ENCODE peak calls at places on chromosomes 6 and 20, in five cellular contexts. A, J, K, P and E are unnamed samples. For H3K4me1 and H3K36me3, the result is how much of the 10 kb centered on the place peaks cover.

GRCh38 chr6:25485820-25486559 is 166.0 kb upstream of the SCGN start:
- DNase-seq in K (no peak), A (peak), P (peak), J (peak), E (no peak)

GRCh38 chr20:53959849-53960585 is 110.4 kb downstream of the BCAS1 start:
- DNase-seq in A (no peak), P (no peak), J (no peak), K (no peak), E (no peak)

GRCh38 chr6:158487495-158487894 is 72.4 kb upstream of the TMEM181 start:
- DNase-seq in J (no peak), P (no peak), A (no peak), K (no peak), E (no peak)

GRCh38 chr6:33915134-33915533 is 111.3 kb upstream of the MLN start:
- DNase-seq in J (no peak), K (no peak), P (no peak), A (no peak), E (peak)

GRCh38 chr6:131861356-131861755 is 53.5 kb downstream of the ENPP1 start:
- DNase-seq in P (no peak), K (no peak), J (no peak), A (no peak), E (no peak)

GRCh38 chr6:89582669-89583325 is 55.8 kb downstream of the LYRM2 start:
- DNase-seq in A (no peak), K (no peak), P (no peak), J (no peak), E (no peak)

GRCh38 chr20:11193241-11193640 is 519.4 kb upstream of the JAG1 start:
- DNase-seq in P (no peak), K (no peak), J (no peak), A (no peak), E (no peak)

GRCh38 chr20:1671891-1672669 is 14.5 kb upstream of the SIRPG start:
- DNase-seq in P (no peak), J (no peak), A (no peak), K (no peak), E (no peak)

GRCh38 chr20:46179811-46180326 is 61.8 kb downstream of the CD40 start:
- DNase-seq in P (no peak), A (no peak), J (peak), K (no peak), E (no peak)

GRCh38 chr6:44386929-44387345 is 569 bp upstream of the CDC5L start:
- DNase-seq in J (no peak), A (no peak), K (no peak), P (no peak), E (no peak)

GRCh38 chr6:56927538-56928453 is 27.1 kb upstream of the BEND6 start:
- DNase-seq in J (no peak), K (no peak), P (no peak), A (no peak), E (no peak)

GRCh38 chr20:54140927-54141566 is 32.7 kb downstream of the CYP24A1 start:
- DNase-seq in J (no peak), P (no peak), A (no peak), K (no peak), E (no peak)

GRCh38 chr20:5945963-5946362 is 4.4 kb downstream of the TRMT6 start:
- DNase-seq in K (no peak), A (no peak), J (no peak), P (no peak), E (no peak)

GRCh38 chr6:51934098-51934497 is 153.3 kb downstream of the PKHD1 start:
- DNase-seq in K (no peak), P (no peak), J (no peak), A (no peak), E (no peak)

GRCh38 chr6:11007715-11008608 is 36.1 kb downstream of the ELOVL2 start:
- DNase-seq in K (no peak), P (no peak), A (no peak), J (no peak), E (no peak)

GRCh38 chr20:44702776-44703175 is 12.4 kb upstream of the CCN5 start:
- DNase-seq in J (no peak), K (no peak), A (no peak), P (peak), E (peak)

GRCh38 chr6:46606318-46606717 is 46.3 kb downstream of the CYP39A1 start:
- DNase-seq in K (no peak), J (peak), P (no peak), A (no peak), E (no peak)

GRCh38 chr20:3046677-3047462 is 1.0 kb downstream of the MRPS26 start:
- DNase-seq in P (no peak), J (no peak), K (no peak), A (no peak), E (peak)

GRCh38 chr6:44590471-44590870 is 203.0 kb downstream of the CDC5L start:
- DNase-seq in J (no peak), P (no peak), K (no peak), A (no peak), E (no peak)

GRCh38 chr6:15292721-15293302 is 46.9 kb downstream of the JARID2 start:
- DNase-seq in J (no peak), K (no peak), P (no peak), A (no peak), E (no peak)

GRCh38 chr20:41371361-41371760 is 4.7 kb upstream of the EMILIN3 start:
- DNase-seq in P (no peak), J (no peak), K (no peak), A (no peak), E (no peak)

GRCh38 chr20:64050261-64051032 is 1.0 kb upstream of the SOX18 start:
- DNase-seq in K (no peak), A (no peak), J (no peak), P (no peak), E (no peak)

GRCh38 chr6:108914235-108915022 is 66.2 kb downstream of the ARMC2 start:
- DNase-seq in J (no peak), K (peak), P (no peak), A (peak), E (no peak)

GRCh38 chr6:110337481-110337880 is 20.7 kb downstream of the METTL24 start:
- DNase-seq in A (no peak), K (no peak), P (no peak), J (no peak), E (no peak)

GRCh38 chr20:33434434-33434833 is 9.1 kb downstream of the SNTA1 start:
- DNase-seq in P (no peak), K (no peak), J (no peak), A (no peak), E (no peak)

GRCh38 chr20:21767739-21768223 is 62.3 kb downstream of the PAX1 start:
- DNase-seq in A (peak), K (no peak), P (no peak), J (peak), E (no peak)

GRCh38 chr6:17884501-17885039 is 102.9 kb downstream of the KIF13A start:
- DNase-seq in J (no peak), K (no peak), P (no peak), A (no peak), E (no peak)

GRCh38 chr6:40417031-40417430 is 170.1 kb downstream of the LRFN2 start:
- DNase-seq in P (peak), J (no peak), A (no peak), K (no peak), E (no peak)

GRCh38 chr6:152206072-152206818 is 398.8 kb downstream of the ESR1 start:
- DNase-seq in K (no peak), A (peak), J (peak), P (peak), E (peak)

GRCh38 chr6:138434915-138435314 is 30.9 kb downstream of the HEBP2 start:
- DNase-seq in J (no peak), P (no peak), K (no peak), A (no peak), E (no peak)

GRCh38 chr6:168865-169455 is 123.3 kb upstream of the DUSP22 start:
- DNase-seq in P (no peak), J (peak), A (no peak), K (no peak), E (no peak)

GRCh38 chr6:159761135-159761872 is 541 bp upstream of the ACAT2 start:
- DNase-seq in A (peak), P (peak), K (peak), J (peak), E (peak)

GRCh38 chr6:158560787-158561246 is 926 bp downstream of the TMEM181 start:
- DNase-seq in K (no peak), P (no peak), J (peak), A (no peak), E (no peak)

GRCh38 chr6:143575440-143575839 is 63.9 kb upstream of the FUCA2 start:
- DNase-seq in P (no peak), A (no peak), J (peak), K (peak), E (no peak)

GRCh38 chr6:43125119-43125518 is 46.0 kb upstream of the SRF start:
- DNase-seq in P (no peak), A (no peak), K (no peak), J (peak), E (peak)

GRCh38 chr20:19583532-19584175 is 174.4 kb upstream of the RIN2 start:
- DNase-seq in K (peak), A (peak), J (peak), P (peak), E (no peak)

GRCh38 chr6:34529665-34530327 is 26.3 kb downstream of the SPDEF start:
- DNase-seq in J (no peak), P (no peak), A (peak), K (no peak), E (peak)

DNA sequence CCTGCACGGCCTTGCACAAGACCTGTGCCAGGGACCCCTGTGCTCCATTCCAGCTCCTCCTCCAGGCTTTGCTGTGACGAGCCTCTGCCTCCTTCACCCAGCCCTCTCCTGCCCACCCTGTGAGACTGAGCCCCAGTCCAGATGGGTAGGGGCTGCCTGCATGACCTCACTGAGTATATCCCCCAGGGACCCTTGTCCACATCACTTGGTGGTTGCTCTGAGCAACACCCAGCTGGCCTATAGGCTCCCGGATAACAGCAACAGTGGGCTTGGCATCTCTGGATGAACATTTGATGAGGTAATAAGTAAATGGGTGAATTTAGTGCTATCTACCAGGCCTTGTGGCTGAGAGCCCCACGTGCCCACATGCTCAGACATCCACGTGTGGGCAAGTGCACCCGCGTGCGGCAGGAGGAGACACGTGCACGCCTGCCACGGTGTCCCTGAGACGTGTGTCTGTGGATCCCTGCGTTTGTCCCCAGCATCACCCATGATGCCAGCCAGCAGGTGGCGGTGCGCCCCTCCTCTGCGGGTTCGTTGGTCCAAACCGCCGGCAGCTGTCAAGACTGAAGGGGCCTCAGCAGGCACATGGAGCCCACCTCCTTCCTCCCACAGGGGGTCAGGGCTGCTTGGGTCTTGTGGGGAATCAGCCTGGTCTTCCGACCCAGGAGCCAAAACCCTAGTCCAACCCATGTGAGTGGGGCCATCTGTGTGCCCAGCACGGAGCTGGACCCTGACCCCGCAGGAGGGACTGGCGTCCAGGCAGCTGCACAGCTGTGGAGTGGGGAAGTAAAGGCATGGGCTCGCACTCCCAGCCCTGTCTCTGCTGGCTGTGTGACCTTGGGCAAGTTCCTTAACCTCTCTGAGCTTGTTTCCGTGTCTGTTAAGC is 45.9 kb downstream of the FGD2 start:
- DNase-seq in J (peak), A (peak), K (peak), P (peak), E (peak)
- H3K4me1 ChIP-seq in J (under half), A (under half), K (half or more), P (under half), E (under half)

GRCh38 chr6:7086488-7086887 is 21.3 kb upstream of the RREB1 start:
- DNase-seq in K (no peak), A (no peak), P (no peak), J (no peak), E (no peak)
- TF ChIP-seq CTCF in K (no peak), A (no peak), P (peak), J (peak), E (no peak)

GRCh38 chr6:169239181-169239580 is 14.5 kb downstream of the THBS2 start:
- DNase-seq in J (no peak), A (no peak), P (no peak), K (no peak), E (no peak)

GRCh38 chr6:169236545-169236944 is 17.1 kb downstream of the THBS2 start:
- DNase-seq in K (no peak), J (no peak), P (no peak), A (no peak), E (no peak)

GRCh38 chr6:169238766-169239165 is 14.9 kb downstream of the THBS2 start:
- DNase-seq in A (no peak), J (no peak), K (no peak), P (no peak), E (no peak)

GRCh38 chr6:169236988-169237387 is 16.7 kb downstream of the THBS2 start:
- DNase-seq in J (no peak), K (no peak), A (no peak), P (no peak), E (no peak)

DNA sequence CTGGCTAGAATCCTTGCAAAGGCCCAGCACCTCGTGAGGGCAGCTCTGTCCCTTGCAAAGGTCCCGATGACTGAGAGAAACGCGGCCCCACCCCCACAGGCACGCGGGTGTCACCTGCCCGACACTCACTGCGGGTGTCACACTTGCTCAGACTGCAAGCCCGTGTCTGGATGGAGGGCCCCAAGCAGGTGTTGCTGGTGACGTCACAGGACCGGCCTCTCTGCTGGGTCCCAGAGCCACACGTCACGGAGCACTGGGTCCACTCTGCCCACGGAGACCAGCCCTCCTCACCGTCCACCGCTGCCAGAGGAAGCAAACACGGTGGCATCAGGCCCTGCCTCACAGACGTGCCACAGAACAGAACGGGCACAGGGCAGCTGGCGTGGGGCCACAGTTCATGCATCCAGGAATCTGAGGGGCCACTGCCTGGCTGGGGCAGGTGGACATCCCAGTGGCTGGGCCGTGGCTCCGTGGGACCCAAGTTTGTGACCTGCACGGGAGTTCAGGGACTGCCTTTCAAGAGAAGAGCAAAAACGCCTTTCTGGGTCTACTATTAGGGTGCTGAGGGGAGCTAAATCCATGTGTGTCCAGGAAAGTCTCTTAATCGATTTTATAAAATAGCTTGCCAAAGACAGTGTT is 16.0 kb downstream of the THBS2 start:
- DNase-seq in P (no peak), A (no peak), K (no peak), J (no peak), E (no peak)
- H3K36me3 ChIP-seq in P (under half), A (under half), K (under half), J (under half), E (under half)

DNA sequence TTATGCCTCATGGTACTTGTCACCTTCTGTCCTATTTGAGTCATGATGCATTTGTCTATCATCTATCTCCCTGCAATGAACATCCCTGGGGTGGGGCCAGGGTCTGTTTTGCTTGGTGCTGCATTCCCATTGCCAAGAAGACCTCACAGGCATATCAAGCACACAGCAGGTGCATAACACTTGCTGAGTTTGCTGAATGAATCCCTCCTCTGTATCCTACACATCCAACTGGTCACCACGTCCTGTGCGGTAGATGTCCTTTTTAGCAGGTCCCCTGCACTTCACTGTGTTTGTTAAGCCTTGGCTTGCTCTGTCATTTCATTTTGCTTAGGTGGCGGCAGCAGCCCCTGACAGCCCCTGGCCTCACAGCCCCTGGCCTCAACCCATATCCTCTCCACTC is 214.8 kb upstream of the RNF24 start:
- DNase-seq in P (no peak), A (no peak), K (no peak), J (no peak), E (no peak)
- H3K4me1 ChIP-seq in P (under half), A (under half), K (under half), J (under half), E (under half)

GRCh38 chr6:12158686-12159415 is 131.3 kb upstream of the EDN1 start:
- DNase-seq in K (no peak), A (no peak), P (no peak), J (no peak), E (no peak)
- TF ChIP-seq CTCF in K (no peak), A (no peak), P (no peak), J (no peak), E (no peak)

DNA sequence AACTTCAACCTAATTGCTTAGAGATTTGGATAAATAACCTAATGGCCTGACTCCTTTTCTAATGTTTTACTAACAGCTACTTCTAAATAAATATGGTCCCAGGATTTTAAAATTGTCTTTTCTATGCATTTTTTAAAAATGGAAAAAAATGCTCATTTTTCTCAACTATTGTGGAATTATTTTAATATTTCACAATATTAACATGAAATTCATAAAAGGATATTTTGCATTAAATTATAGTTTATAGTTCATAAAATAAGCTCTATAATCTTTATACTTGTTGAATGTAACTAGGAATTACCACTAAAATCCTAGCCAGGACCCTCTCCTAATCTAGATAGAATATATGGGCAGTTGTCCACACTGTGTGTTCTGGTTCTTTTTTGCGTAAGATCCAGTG is 37.3 kb downstream of the TBPL1 start:
- DNase-seq in P (no peak), A (no peak), K (no peak), J (no peak), E (no peak)
- H3K36me3 ChIP-seq in P (half or more), A (under half), K (under half), J (under half), E (under half)

GRCh38 chr6:53244958-53245357 is 96.3 kb upstream of the GCM1 start:
- DNase-seq in P (no peak), A (no peak), J (no peak), K (no peak), E (peak)
- H3K4me1 ChIP-seq in P (under half), A (under half), J (under half), K (under half), E (under half)

GRCh38 chr6:141914646-141915045 is 218.1 kb upstream of the GJE1 start:
- DNase-seq in K (no peak), A (no peak), P (no peak), J (no peak), E (no peak)
- TF ChIP-seq CTCF in K (no peak), A (no peak), P (no peak), J (no peak), E (no peak)

DNA sequence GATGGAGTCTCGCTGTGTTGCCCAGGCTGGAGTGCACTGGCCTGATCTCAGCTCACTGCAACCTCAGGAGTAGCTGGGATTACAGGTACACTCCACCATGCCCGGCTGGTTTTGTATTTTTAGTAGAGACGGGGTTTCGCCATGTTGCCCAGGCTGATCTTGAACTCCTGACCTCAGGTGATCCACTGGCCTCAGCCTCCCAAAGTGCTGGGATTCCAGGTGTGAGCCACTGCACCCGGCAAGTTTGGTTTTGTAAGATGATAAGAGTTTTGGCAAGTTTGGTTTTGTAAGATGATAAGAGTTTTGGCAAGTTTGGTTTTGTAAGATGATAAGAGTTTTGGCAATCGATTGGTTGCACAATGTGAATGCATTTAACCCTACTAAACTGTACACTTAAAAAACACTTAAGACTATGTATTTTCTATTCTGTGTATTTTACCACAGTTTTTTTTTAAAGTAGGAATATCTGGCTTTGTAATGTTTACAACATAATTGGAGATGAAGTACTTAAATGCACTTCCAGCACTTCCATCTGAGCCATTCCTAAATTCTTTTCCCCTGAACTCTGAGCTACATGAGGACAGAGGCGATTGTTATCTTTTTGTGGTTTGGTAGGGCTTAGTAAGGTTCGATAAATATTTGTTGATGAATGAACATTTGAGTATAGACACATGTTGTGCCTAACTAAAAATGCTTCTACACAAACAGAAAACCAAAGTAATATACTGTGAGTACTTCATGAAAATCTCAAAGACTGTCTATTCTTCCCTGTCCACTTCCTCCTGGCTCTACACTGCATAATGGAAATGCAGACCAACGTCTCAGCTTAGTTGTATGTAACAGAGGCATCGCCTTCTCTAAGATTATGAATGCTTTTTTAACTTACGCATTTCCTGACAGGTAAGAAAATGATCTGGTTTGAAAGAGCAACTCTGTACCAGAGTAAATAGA is 18.8 kb downstream of the SAMHD1 start:
- DNase-seq in P (no peak), A (no peak), K (no peak), J (no peak), E (no peak)
- H3K36me3 ChIP-seq in P (half or more), A (under half), K (half or more), J (under half), E (under half)